ENCODE peak calls at places on chromosomes 12 and 14, in eight cellular contexts. Q is keratinocyte, H is HCT116, U is mesendoderm, L is kidney, A is SK-N-SH, T is fibroblast of lung, P is IMR-90. E is an unnamed sample.
A peak's percentile ranks its signal among the peaks of the same experiment; 100 is the strongest.

GRCh38 chr14:70885343-70886014 is 21.8 kb upstream of the PCNX1 start:
- DNase-seq in H (no peak), A (peak; percentile 39), T (no peak), L (no peak), P (no peak), Q (no peak), U (no peak), E (no peak)

GRCh38 chr14:65373671-65374039 is 38.9 kb upstream of the FUT8 start:
- DNase-seq in L (no peak), P (no peak), H (no peak), U (no peak), T (no peak), A (no peak), Q (no peak), E (no peak)

GRCh38 chr12:42296503-42297109 is 29.3 kb downstream of the ZCRB1 start:
- DNase-seq in L (no peak), P (no peak), A (no peak), H (no peak), U (peak; percentile 39), Q (no peak), T (no peak), E (peak; percentile 24)

GRCh38 chr14:39939023-39939422 is 506.8 kb upstream of the FBXO33 start:
- DNase-seq in T (peak; percentile 9), U (peak; percentile 28), Q (no peak), P (no peak), A (no peak), H (no peak), L (no peak), E (no peak)

GRCh38 chr14:71228711-71229110 is 321.5 kb downstream of the PCNX1 start:
- DNase-seq in Q (no peak), P (no peak), U (no peak), L (no peak), A (no peak), H (no peak), T (no peak), E (no peak)

GRCh38 chr12:55697686-55698085 is 10.0 kb downstream of the ITGA7 start:
- DNase-seq in U (no peak), Q (no peak), L (no peak), P (no peak), H (no peak), T (no peak), A (no peak), E (no peak)

GRCh38 chr12:25469861-25470260 is 83.2 kb downstream of the LMNTD1 start:
- DNase-seq in U (no peak), H (no peak), Q (no peak), L (no peak), A (no peak), T (no peak), P (peak; percentile 34), E (no peak)

GRCh38 chr12:81627336-81628189 is 131.6 kb downstream of the PPFIA2 start:
- DNase-seq in A (peak; percentile 26), U (peak; percentile 53), P (peak; percentile 36), T (peak; percentile 51), H (peak; percentile 52), L (no peak), Q (no peak), E (no peak)

GRCh38 chr12:2076196-2076570 is 23.4 kb downstream of the CACNA1C start:
- DNase-seq in U (no peak), A (no peak), T (no peak), H (no peak), Q (no peak), P (peak; percentile 85), L (peak; percentile 41), E (no peak)

GRCh38 chr12:2080604-2081003 is 27.8 kb downstream of the CACNA1C start:
- DNase-seq in P (no peak), L (no peak), T (no peak), A (no peak), H (no peak), U (no peak), Q (no peak), E (no peak)

GRCh38 chr12:2074792-2075191 is 22.0 kb downstream of the CACNA1C start:
- DNase-seq in Q (no peak), A (no peak), U (no peak), L (no peak), H (no peak), P (no peak), T (no peak), E (no peak)

GRCh38 chr12:2076728-2077127 is 23.9 kb downstream of the CACNA1C start:
- DNase-seq in L (no peak), U (no peak), P (no peak), Q (no peak), A (no peak), T (no peak), H (no peak), E (no peak)

DNA sequence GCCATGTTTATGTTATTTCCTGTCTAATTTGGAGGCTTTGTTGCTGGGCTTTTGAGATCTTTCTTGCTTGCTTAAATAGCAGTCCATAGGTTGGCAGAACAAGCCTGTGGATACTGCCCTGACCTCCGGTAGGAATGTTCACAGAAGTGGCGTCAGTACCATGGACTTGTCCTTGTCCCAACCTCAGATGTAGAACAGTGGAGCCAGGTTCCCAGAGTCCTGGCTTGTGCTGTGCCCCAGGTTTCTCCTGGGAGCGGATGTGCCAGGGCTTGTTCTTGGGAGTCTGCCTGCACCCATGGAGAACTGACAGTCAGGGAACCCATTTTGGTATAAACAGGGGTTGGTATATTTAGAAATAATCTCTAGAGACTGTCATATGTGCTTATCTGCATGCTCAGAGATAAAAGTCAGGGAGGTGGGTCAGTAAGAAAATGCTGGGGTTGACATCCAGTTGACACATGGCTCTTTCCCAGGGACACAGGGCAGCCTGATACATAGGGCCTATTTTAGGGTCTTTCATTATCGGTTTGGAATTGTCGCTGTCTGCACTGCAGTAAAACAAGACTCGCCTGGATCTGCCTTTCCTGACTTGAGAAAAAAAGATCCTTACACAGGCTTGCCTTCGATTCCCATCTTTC is 22.9 kb downstream of the CACNA1C start:
- DNase-seq in A (no peak), H (no peak), L (no peak), P (no peak), T (no peak), Q (no peak), U (no peak), E (no peak)
- H3K4me1 ChIP-seq in A (no peaks in the 10 kb centered on the region), H (no peaks in the 10 kb centered on the region), L (peaks cover 3% of the 10 kb centered on the region), P (peaks cover 20% of the 10 kb centered on the region), T (peaks cover 11% of the 10 kb centered on the region), Q (peaks cover 3% of the 10 kb centered on the region), U (no peaks in the 10 kb centered on the region), E (no peaks in the 10 kb centered on the region)

GRCh38 chr12:93686572-93687365 is 9.6 kb downstream of the CRADD start:
- DNase-seq in T (no peak), Q (no peak), H (no peak), U (no peak), P (no peak), L (no peak), A (no peak), E (no peak)

GRCh38 chr12:93683410-93683809 is 6.2 kb downstream of the CRADD start:
- DNase-seq in H (no peak), Q (no peak), L (no peak), P (no peak), A (no peak), U (no peak), T (no peak), E (no peak)

GRCh38 chr12:93684716-93685115 is 7.5 kb downstream of the CRADD start:
- DNase-seq in H (no peak), Q (no peak), A (no peak), T (no peak), U (no peak), L (no peak), P (no peak), E (peak; percentile 37)

GRCh38 chr12:93679308-93679933 is 2.2 kb downstream of the CRADD start:
- DNase-seq in L (no peak), P (no peak), Q (no peak), T (no peak), A (no peak), U (no peak), H (no peak), E (no peak)

DNA sequence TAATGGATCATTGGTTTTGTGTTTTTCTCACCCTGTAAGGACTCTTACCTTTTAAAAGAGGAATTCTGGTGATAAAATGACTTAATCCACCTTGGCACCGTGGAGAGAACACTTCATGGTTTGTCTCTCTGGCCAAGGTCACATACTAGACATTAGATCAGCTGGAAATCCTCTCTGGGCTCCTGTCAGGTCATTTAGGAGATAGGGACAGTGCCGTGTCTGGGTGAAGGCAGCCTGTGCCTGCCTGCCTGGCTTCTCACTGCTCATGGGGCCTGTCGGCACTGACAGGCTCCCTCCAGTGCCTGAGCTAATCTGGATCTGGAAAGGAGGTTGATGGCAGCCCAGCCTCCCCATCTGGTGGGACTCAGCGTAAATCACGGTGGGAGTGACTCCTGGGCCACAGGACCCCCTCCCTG is 5.7 kb downstream of the CRADD start:
- DNase-seq in Q (no peak), H (no peak), U (peak; percentile 77), A (peak; percentile 66), P (no peak), T (peak; percentile 23), L (no peak), E (no peak)
- H3K9ac ChIP-seq in Q (no peak overlapping the region), H (no peak overlapping the region), U (no peak overlapping the region), A (no peak overlapping the region), P (no peak overlapping the region), T (no peak overlapping the region), L (peak overlapping the region; percentile 20), E (no peak overlapping the region)

GRCh38 chr14:78316711-78317110 is 146.5 kb downstream of the NRXN3 start:
- DNase-seq in H (no peak), Q (no peak), P (no peak), U (no peak), T (no peak), A (no peak), L (no peak), E (no peak)

GRCh38 chr14:78313499-78313898 is 143.3 kb downstream of the NRXN3 start:
- DNase-seq in A (no peak), T (no peak), L (no peak), P (no peak), Q (no peak), U (no peak), H (no peak), E (no peak)

GRCh38 chr14:78314484-78314883 is 144.3 kb downstream of the NRXN3 start:
- DNase-seq in T (no peak), U (no peak), L (no peak), P (no peak), H (no peak), Q (no peak), A (no peak), E (no peak)

GRCh38 chr14:78319411-78319810 is 149.2 kb downstream of the NRXN3 start:
- DNase-seq in A (no peak), L (no peak), H (no peak), U (no peak), T (no peak), P (no peak), Q (no peak), E (no peak)

DNA sequence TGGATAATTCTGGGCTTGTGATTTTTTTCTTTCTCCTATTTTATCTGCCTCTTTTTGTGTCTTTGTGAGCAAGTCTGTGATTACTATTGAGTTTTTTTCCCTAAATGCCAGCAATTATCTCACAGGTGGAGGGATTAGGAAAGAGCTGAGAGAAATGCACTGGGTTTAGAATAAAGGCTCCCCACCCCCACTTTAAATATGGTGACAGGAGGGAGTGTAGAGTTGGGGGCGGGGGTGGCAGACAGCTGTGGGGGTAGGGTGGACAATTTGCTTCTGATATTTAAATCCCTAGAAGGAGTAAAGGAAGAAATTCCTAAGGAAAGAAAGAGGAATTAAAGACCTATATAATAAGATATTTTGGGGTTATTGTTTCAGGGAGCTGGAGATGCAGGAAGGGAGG is 145.9 kb downstream of the NRXN3 start:
- DNase-seq in H (no peak), L (no peak), P (no peak), U (peak; percentile 67), A (no peak), T (no peak), Q (no peak), E (no peak)
- H3K4me1 ChIP-seq in H (no peaks in the 10 kb centered on the region), L (no peaks in the 10 kb centered on the region), P (no peaks in the 10 kb centered on the region), U (peaks cover 30% of the 10 kb centered on the region), A (no peaks in the 10 kb centered on the region), T (no peaks in the 10 kb centered on the region), Q (no peaks in the 10 kb centered on the region), E (no peaks in the 10 kb centered on the region)

DNA sequence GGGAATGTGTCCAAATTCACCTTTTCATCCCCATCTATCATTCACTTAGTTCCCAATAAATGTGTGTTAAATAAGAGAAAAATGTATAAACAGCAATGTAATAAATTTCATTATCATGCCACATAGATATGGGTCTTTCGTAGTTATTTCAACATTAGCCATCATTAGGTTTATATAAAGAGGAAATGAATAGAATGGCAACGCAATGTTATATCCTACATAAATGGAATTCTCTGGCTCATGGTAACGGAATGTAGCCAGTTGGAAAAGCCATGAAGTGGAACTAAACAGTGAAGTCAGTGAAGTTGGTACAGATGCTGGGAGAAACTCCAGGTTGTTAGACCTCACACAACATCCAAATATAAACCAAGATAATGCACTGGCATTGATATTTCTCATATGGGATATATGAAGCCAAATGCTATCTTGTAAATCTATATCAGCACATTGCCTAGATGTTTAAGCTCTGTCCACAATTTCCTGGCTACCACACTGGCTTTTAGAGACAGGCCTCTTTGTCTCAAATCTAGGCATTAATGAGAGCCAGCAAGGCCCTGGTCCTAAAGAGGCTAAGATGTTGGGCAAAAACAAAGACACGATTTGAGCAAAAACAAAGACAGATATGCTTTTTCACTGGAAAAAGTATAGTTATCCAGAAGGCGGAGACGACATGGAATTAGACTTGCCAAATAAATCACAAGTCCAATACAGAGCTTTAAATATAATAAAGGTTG is 861.0 kb downstream of the RPS29 start:
- DNase-seq in L (no peak), H (no peak), P (peak; percentile 85), Q (no peak), A (no peak), U (no peak), T (peak; percentile 85), E (no peak)
- H3K9ac ChIP-seq in L (no peak overlapping the region), H (no peak overlapping the region), P (no peak overlapping the region), Q (no peak overlapping the region), A (no peak overlapping the region), U (no peak overlapping the region), T (no peak overlapping the region), E (no peak overlapping the region)

E was measured in DND-41.